ENCODE peak calls at places on chromosomes 7 and 10, in seven cellular contexts. J is uterus, M is fibroblast of lung, S is IMR-90, C is RWPE2, K is left ventricle myocardium inferior, N is pancreas. D is an unnamed sample. For H3K4me1, the result is how much of the 10 kb centered on the place peaks cover.

GRCh38 chr10:5046410-5046809 is 42.8 kb upstream of the AKR1C2 start:
- DNase-seq in J (no peak), M (no peak), S (no peak), C (no peak), K (no peak), N (no peak), D (no peak)

GRCh38 chr7:43647314-43647691 is 64.4 kb downstream of the STK17A start:
- DNase-seq in J (peak), M (peak), S (peak), C (no peak), K (no peak), N (no peak), D (no peak)

GRCh38 chr7:101686030-101686429 is 56.9 kb upstream of the MYL10 start:
- DNase-seq in J (no peak), M (no peak), S (peak), C (no peak), K (no peak), N (no peak), D (no peak)

GRCh38 chr7:158976468-158976848 is 120.1 kb downstream of the DYNC2I1 start:
- DNase-seq in J (no peak), M (no peak), S (no peak), C (no peak), K (no peak), N (no peak), D (no peak)

GRCh38 chr10:42490368-42490767 is 148.0 kb downstream of the ZNF33B start:
- DNase-seq in J (no peak), M (no peak), S (no peak), C (no peak), K (no peak), N (no peak), D (no peak)

GRCh38 chr10:102065561-102066420 is 642 bp downstream of the HPS6 start:
- DNase-seq in J (no peak), M (no peak), S (peak), C (no peak), K (peak), N (no peak), D (no peak)

GRCh38 chr7:149430197-149430596 is 30.7 kb downstream of the ZNF777 start:
- DNase-seq in J (no peak), M (no peak), S (no peak), C (no peak), K (no peak), N (no peak), D (no peak)

GRCh38 chr7:80611779-80612178 is 26.7 kb upstream of the CD36 start:
- DNase-seq in J (no peak), M (peak), S (peak), C (no peak), K (peak), N (peak), D (peak)

GRCh38 chr7:121279060-121279620 is 49.7 kb upstream of the WNT16 start:
- DNase-seq in J (no peak), M (peak), S (no peak), C (no peak), K (no peak), N (no peak), D (no peak)

GRCh38 chr10:12481956-12482355 is 132.6 kb downstream of the CAMK1D start:
- DNase-seq in J (no peak), M (no peak), S (no peak), C (no peak), K (no peak), N (no peak), D (no peak)

GRCh38 chr10:16967866-16968721 is 150.9 kb upstream of the RSU1 start:
- DNase-seq in J (no peak), M (peak), S (peak), C (no peak), K (no peak), N (no peak), D (peak)

GRCh38 chr10:92689663-92690210 is at the start of gene HHEX:
- DNase-seq in J (no peak), M (peak), S (peak), C (no peak), K (peak), N (peak), D (peak)

GRCh38 chr10:36181421-36181820 is 539.3 kb upstream of the FZD8 start:
- DNase-seq in J (no peak), M (peak), S (peak), C (no peak), K (no peak), N (no peak), D (no peak)

GRCh38 chr10:116880716-116881440 is 31.6 kb downstream of the ENO4 start:
- DNase-seq in J (no peak), M (peak), S (no peak), C (no peak), K (no peak), N (no peak), D (no peak)

GRCh38 chr10:111511751-111512150 is 434.9 kb downstream of the ADRA2A start:
- DNase-seq in J (no peak), M (no peak), S (no peak), C (no peak), K (no peak), N (no peak), D (peak)

GRCh38 chr10:71036586-71036985 is 148.2 kb upstream of the PCBD1 start:
- DNase-seq in J (no peak), M (no peak), S (no peak), C (no peak), K (no peak), N (no peak), D (no peak)

GRCh38 chr10:70513848-70514309 is 35.3 kb downstream of the PALD1 start:
- DNase-seq in J (no peak), M (no peak), S (no peak), C (no peak), K (no peak), N (peak), D (no peak)

GRCh38 chr10:55897436-55897835 is 463.6 kb downstream of the ZWINT start:
- DNase-seq in J (no peak), M (no peak), S (no peak), C (no peak), K (no peak), N (no peak), D (no peak)

GRCh38 chr10:70564113-70564725 is 38.3 kb downstream of the PRF1 start:
- DNase-seq in J (no peak), M (no peak), S (no peak), C (no peak), K (no peak), N (no peak), D (no peak)

GRCh38 chr10:24784061-24784460 is 60.4 kb upstream of the ARHGAP21 start:
- DNase-seq in J (no peak), M (no peak), S (no peak), C (no peak), K (no peak), N (no peak), D (peak)

GRCh38 chr10:14244801-14245211 is 85.9 kb downstream of the FRMD4A start:
- DNase-seq in J (no peak), M (peak), S (peak), C (no peak), K (no peak), N (no peak), D (no peak)

GRCh38 chr7:20228654-20229053 is 11.5 kb upstream of the MACC1 start:
- DNase-seq in J (no peak), M (no peak), S (no peak), C (no peak), K (no peak), N (no peak), D (no peak)

GRCh38 chr7:27171636-27172387 is 2.3 kb downstream of the HOXA10 start:
- DNase-seq in J (peak), M (no peak), S (no peak), C (peak), K (peak), N (no peak), D (no peak)

GRCh38 chr7:24727165-24728120 is 29.8 kb downstream of the GSDME start:
- DNase-seq in J (peak), M (no peak), S (no peak), C (peak), K (no peak), N (no peak), D (no peak)

GRCh38 chr7:26959290-26959689 is 94.9 kb upstream of the SKAP2 start:
- DNase-seq in J (no peak), M (no peak), S (no peak), C (no peak), K (no peak), N (no peak), D (no peak)

GRCh38 chr7:151174246-151175046 is 7.0 kb upstream of the GBX1 start:
- DNase-seq in J (no peak), M (no peak), S (peak), C (no peak), K (no peak), N (no peak), D (peak)

GRCh38 chr10:129541748-129542487 is 74.9 kb downstream of the MGMT start:
- DNase-seq in J (no peak), M (no peak), S (no peak), C (no peak), K (no peak), N (no peak), D (no peak)

GRCh38 chr10:5971315-5971832 is 6.0 kb downstream of the IL15RA start:
- DNase-seq in J (peak), M (peak), S (no peak), C (no peak), K (no peak), N (peak), D (no peak)

GRCh38 chr7:22879285-22879684 is 56.6 kb upstream of the TOMM7 start:
- DNase-seq in J (no peak), M (no peak), S (no peak), C (no peak), K (no peak), N (no peak), D (no peak)

GRCh38 chr7:138852469-138852868 is 54.5 kb upstream of the ATP6V0A4 start:
- DNase-seq in J (no peak), M (no peak), S (no peak), C (no peak), K (no peak), N (no peak), D (no peak)

GRCh38 chr10:77290528-77291155 is 347.0 kb downstream of the KCNMA1 start:
- DNase-seq in J (no peak), M (peak), S (peak), C (peak), K (no peak), N (no peak), D (no peak)

GRCh38 chr10:101222683-101223273 is 6.5 kb downstream of the LBX1 start:
- DNase-seq in J (no peak), M (no peak), S (no peak), C (no peak), K (no peak), N (no peak), D (no peak)

GRCh38 chr7:116560021-116560970 is 35.5 kb downstream of the CAV1 start:
- DNase-seq in J (peak), M (peak), S (no peak), C (no peak), K (peak), N (no peak), D (no peak)

GRCh38 chr10:46523119-46523880 is 33.2 kb downstream of the GPRIN2 start:
- DNase-seq in J (peak), M (peak), S (no peak), C (peak), K (peak), N (no peak), D (no peak)

GRCh38 chr7:68629-69028 is 123.7 kb upstream of the FAM20C start:
- DNase-seq in J (no peak), M (peak), S (no peak), C (no peak), K (no peak), N (no peak), D (no peak)

GRCh38 chr10:120542591-120542990 is 85.6 kb downstream of the PLPP4 start:
- DNase-seq in J (no peak), M (peak), S (no peak), C (no peak), K (no peak), N (no peak), D (no peak)

GRCh38 chr10:126429275-126429674 is 41.0 kb upstream of the ADAM12 start:
- DNase-seq in J (no peak), M (no peak), S (no peak), C (no peak), K (no peak), N (no peak), D (no peak)

DNA sequence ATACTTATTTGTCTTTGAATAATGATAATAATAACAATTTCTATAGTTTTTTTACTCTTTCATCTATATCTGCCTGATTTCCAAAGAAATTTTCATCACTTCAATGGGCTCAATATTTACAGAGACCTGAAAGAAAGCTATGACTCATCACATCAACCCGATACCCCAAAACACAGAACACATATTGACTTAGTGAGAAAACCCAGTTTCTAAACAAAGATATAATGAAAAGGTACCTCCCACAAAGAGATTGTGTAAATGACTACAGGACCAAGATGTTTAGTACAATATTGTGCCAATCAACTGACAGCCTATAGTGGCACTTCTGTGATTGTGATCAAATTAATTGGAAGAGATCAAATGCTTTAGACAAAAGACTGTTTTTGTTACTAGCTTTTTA is 133.9 kb downstream of the PCDH15 start:
- DNase-seq in J (no peak), M (no peak), S (no peak), C (no peak), K (no peak), N (no peak), D (no peak)
- H3K4me1 ChIP-seq in J (under half), M (under half), S (under half), C (under half), K (under half), N (under half), D (under half)

GRCh38 chr7:41810258-41810576 is 107.3 kb upstream of the INHBA start:
- DNase-seq in J (no peak), M (no peak), S (no peak), C (no peak), K (no peak), N (no peak), D (no peak)

GRCh38 chr7:41816111-41816510 is 113.2 kb upstream of the INHBA start:
- DNase-seq in J (no peak), M (peak), S (no peak), C (no peak), K (no peak), N (no peak), D (no peak)

GRCh38 chr7:41819645-41820044 is 116.8 kb upstream of the INHBA start:
- DNase-seq in J (no peak), M (no peak), S (no peak), C (no peak), K (no peak), N (no peak), D (no peak)

GRCh38 chr7:41817386-41817785 is 114.5 kb upstream of the INHBA start:
- DNase-seq in J (no peak), M (peak), S (peak), C (no peak), K (no peak), N (no peak), D (no peak)

DNA sequence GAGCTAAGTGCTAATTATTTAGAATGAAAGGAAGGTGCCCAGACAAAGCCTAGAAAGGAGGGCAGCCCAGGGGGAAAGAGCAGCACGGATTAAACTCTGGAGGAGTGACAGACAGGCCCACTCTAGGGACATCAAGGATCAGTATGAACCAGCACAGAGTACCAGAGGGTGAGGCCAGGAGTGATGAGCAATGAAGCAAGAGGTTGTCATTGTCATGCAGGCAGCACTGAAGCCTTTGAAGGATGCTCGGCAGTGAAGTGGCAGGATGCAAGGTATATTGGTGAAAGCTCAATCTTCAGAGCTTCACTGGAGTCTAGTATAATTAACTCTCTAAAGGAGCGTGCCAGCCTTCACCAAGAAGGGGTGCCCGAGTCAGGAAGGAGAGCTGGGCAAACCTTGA is 112.0 kb upstream of the INHBA start:
- DNase-seq in J (no peak), M (no peak), S (no peak), C (no peak), K (no peak), N (no peak), D (no peak)
- H3K4me3 ChIP-seq in J (no peak), M (no peak), S (no peak), C (no peak), K (no peak), N (no peak), D (no peak)

GRCh38 chr10:133124357-133125211 is 35.4 kb upstream of the KNDC1 start:
- DNase-seq in J (no peak), M (peak), S (no peak), C (peak), K (peak), N (peak), D (no peak)
- TF ChIP-seq CTCF in J (peak), M (peak), S (peak), C (peak), K (peak), N (peak), D (peak)

DNA sequence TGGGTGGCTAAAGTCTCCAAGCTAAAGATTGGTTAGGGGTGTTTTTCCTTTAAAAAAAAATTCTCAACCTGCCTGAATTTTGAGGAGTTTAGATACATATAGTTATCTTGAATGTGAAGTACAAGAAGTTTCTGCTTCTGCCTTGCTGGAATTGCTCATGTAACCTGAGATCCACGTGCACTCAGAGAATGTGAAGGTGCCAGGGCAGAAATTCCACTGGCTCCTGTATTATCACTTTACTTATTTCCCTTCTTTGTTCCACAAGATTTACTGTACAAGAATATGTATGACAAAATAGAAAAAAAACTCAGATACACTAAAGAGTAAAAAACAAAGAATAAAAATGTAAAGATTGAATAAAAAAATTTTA is 42.9 kb downstream of the PLCE1 start:
- DNase-seq in J (no peak), M (peak), S (no peak), C (no peak), K (no peak), N (no peak), D (no peak)
- H3K4me1 ChIP-seq in J (under half), M (under half), S (under half), C (under half), K (under half), N (under half), D (under half)

GRCh38 chr10:29522038-29522855 is 112.5 kb downstream of the SVIL start:
- DNase-seq in J (no peak), M (peak), S (peak), C (no peak), K (no peak), N (no peak), D (no peak)
- H3K4me3 ChIP-seq in J (no peak), M (peak), S (no peak), C (no peak), K (peak), N (no peak), D (no peak)

GRCh38 chr7:12898610-12899009 is 211.2 kb downstream of the ARL4A start:
- DNase-seq in J (no peak), M (no peak), S (no peak), C (no peak), K (no peak), N (no peak), D (no peak)
- TF ChIP-seq CTCF in J (no peak), M (no peak), S (no peak), C (no peak), K (no peak), N (no peak), D (no peak)

DNA sequence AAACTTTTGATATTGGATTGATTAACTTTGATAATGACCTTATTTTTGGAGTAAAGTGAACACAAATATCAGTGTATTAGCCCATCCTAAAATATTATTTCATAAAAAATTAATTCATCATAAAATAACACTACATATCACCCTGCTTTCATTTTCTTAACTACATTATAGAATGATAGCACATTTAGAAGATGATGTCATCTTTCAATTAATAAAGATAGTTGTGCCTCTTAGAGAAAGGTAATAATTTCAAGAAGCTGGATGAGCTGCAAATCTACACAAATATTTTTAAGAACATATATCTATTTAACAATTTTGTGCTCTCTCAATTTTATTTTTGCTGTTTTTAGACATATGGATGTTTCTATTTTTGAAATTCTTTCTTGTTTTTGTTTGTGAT is 126.1 kb downstream of the CNTNAP2 start:
- DNase-seq in J (no peak), M (no peak), S (no peak), C (no peak), K (no peak), N (no peak), D (no peak)
- H3K4me1 ChIP-seq in J (under half), M (under half), S (under half), C (under half), K (under half), N (under half), D (under half)

D was measured in testis.